ENCODE peak calls at places on chromosome 14, in six cellular contexts. B, S, C, Z, H and O are unnamed samples. For H3K9me3 and H3K27me3, the result is how much of the 10 kb centered on the place peaks cover.

GRCh38 chr14:96741151-96741977 is 55.8 kb upstream of the VRK1 start:
- DNase-seq in C (peak), H (peak), B (peak), Z (no peak), S (peak), O (peak)

GRCh38 chr14:99320621-99321235 is 48.7 kb upstream of the BCL11B start:
- DNase-seq in H (no peak), C (no peak), Z (no peak), S (no peak), B (no peak), O (no peak)

GRCh38 chr14:36874396-36875138 is 212.9 kb downstream of the PAX9 start:
- DNase-seq in S (peak), B (no peak), H (no peak), C (no peak), Z (no peak), O (no peak)

GRCh38 chr14:49982522-49982951 is 89.7 kb downstream of the ARF6 start:
- DNase-seq in Z (no peak), H (no peak), S (peak), B (no peak), C (no peak), O (no peak)

GRCh38 chr14:78606111-78606510 is 435.9 kb downstream of the NRXN3 start:
- DNase-seq in H (no peak), C (no peak), B (no peak), S (peak), Z (no peak), O (no peak)

GRCh38 chr14:23140389-23140788 is 21.3 kb upstream of the CEBPE start:
- DNase-seq in B (no peak), Z (no peak), C (no peak), S (no peak), H (no peak), O (no peak)

GRCh38 chr14:81465507-81466228 is 65.5 kb upstream of the STON2 start:
- DNase-seq in Z (no peak), H (no peak), C (no peak), B (no peak), S (no peak), O (no peak)

GRCh38 chr14:39912192-39913100 is 480.2 kb upstream of the FBXO33 start:
- DNase-seq in Z (no peak), H (no peak), C (no peak), S (no peak), B (no peak), O (no peak)

GRCh38 chr14:21083565-21084325 is 13.6 kb downstream of the ARHGEF40 start:
- DNase-seq in H (no peak), B (no peak), C (no peak), Z (no peak), S (no peak), O (no peak)

GRCh38 chr14:74382231-74382630 is 34.0 kb downstream of the VRTN start:
- DNase-seq in C (no peak), S (no peak), Z (no peak), B (no peak), H (no peak), O (no peak)

GRCh38 chr14:71324767-71325272 is 417.6 kb downstream of the PCNX1 start:
- DNase-seq in H (no peak), Z (no peak), S (peak), C (no peak), B (peak), O (no peak)

GRCh38 chr14:20198991-20199390 is 8.3 kb downstream of the OR11G2 start:
- DNase-seq in C (no peak), B (no peak), H (no peak), Z (no peak), S (no peak), O (no peak)

GRCh38 chr14:55580401-55581010 is 499 bp downstream of the KTN1 start:
- DNase-seq in Z (no peak), H (peak), S (peak), B (peak), C (no peak), O (no peak)

GRCh38 chr14:23294734-23295561 is 7.7 kb downstream of the PPP1R3E start:
- DNase-seq in C (peak), H (peak), Z (no peak), S (peak), B (peak), O (peak)

GRCh38 chr14:32023540-32023939 is 53.6 kb upstream of the ARHGAP5 start:
- DNase-seq in H (no peak), B (no peak), C (no peak), S (peak), Z (no peak), O (no peak)
- H3K4me3 ChIP-seq in H (no peak), B (no peak), C (no peak), S (no peak), Z (no peak), O (no peak)

GRCh38 chr14:68652433-68652690 is 140.5 kb downstream of the ZFP36L1 start:
- DNase-seq in C (no peak), Z (no peak), B (no peak), S (no peak), H (no peak), O (no peak)
- H3K9me3 ChIP-seq in C (under half), Z (under half), B (under half), S (under half), H (under half), O (under half)

GRCh38 chr14:77139022-77139421 is 2.6 kb downstream of the ZDHHC22 start:
- DNase-seq in C (no peak), S (no peak), B (no peak), Z (no peak), H (no peak), O (no peak)
- H3K27me3 ChIP-seq in C (under half), S (half or more), B (half or more), Z (half or more), H (half or more), O (half or more)

DNA sequence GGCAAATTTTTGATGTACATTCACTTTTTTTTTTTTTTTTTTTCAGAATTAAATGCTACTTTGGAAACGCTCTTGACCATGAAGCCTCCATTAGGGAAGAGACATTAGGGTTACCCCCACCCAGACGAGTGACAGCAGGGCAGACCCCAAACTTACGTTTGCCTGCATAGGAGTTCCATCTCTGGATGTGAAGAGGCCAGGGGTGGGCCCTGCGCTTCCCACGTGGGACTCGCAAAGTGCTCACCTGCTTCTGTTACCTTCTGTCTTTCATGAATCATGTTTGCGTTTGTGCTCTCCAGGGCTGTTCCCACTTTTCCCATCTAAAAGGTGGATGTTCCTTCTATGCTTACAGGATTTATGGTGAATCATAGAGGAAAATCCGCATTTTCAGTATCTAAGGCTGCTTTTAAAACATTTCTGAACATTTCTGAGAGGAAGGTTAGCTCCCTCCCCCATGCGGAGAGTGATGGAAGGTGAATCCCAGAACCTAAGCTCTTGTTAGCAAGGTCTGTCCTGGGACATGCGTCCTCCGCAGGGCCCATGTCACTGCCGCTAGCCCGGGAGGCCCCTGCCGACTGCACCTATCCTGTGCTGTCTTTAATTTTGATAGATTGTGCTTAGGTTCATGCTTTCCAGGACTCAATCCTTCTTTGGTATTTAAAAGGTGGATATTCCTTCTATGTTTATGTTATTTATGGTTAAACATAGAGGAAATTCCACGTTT is 135.7 kb upstream of the RTL1 start:
- DNase-seq in S (no peak), C (no peak), B (no peak), H (no peak), Z (no peak), O (no peak)
- H3K4me3 ChIP-seq in S (no peak), C (no peak), B (no peak), H (no peak), Z (no peak), O (no peak)